ENCODE peak calls at places on chromosomes 6 and 20, in eight cellular contexts. L is ACHN; F is activated CD8-positive, alpha-beta memory T cell treated with anti-CD3 and anti-CD28 coated beads for 48 hours; N is cardiac fibroblast; M is NCI-H510A; X is CD8-positive, alpha-beta T cell; B is endodermal cell; V is stimulated activated CD8-positive, alpha-beta memory T cell treated with anti-CD3 and anti-CD28 coated beads, Interleukin-2, amount 100 ng/mL, for 1 hour. Q is an unnamed sample.

GRCh38 chr6:14706378-14706929 is 539.4 kb upstream of the JARID2 start:
- DNase-seq in L (no peak), F (peak; percentile 54), N (peak; percentile 97), M (no peak), X (no peak), B (no peak), V (no peak), Q (peak; percentile 94)

GRCh38 chr6:158837684-158838625 is 18.8 kb upstream of the EZR start:
- DNase-seq in L (no peak), F (no peak), N (peak; percentile 55), M (no peak), X (no peak), B (peak; percentile 58), V (no peak), Q (peak; percentile 74)

GRCh38 chr6:46440133-46440532 is 51.1 kb downstream of the RCAN2 start:
- DNase-seq in L (no peak), F (no peak), N (no peak), M (no peak), X (no peak), B (no peak), V (no peak), Q (peak; percentile 10)

GRCh38 chr20:23257106-23257761 is 93.4 kb upstream of the NXT1 start:
- DNase-seq in L (no peak), F (no peak), N (no peak), M (no peak), X (no peak), B (no peak), V (no peak), Q (peak; percentile 24)

GRCh38 chr6:158441639-158442308 is 118.1 kb upstream of the TMEM181 start:
- DNase-seq in L (no peak), F (no peak), N (peak; percentile 75), M (no peak), X (no peak), B (no peak), V (no peak), Q (no peak)

GRCh38 chr6:30013296-30013922 is 47.7 kb upstream of the POLR1H start:
- DNase-seq in L (no peak), F (no peak), N (no peak), M (no peak), X (no peak), B (peak; percentile 90), V (no peak), Q (no peak)

GRCh38 chr6:39924283-39924682 is 10.0 kb downstream of the MOCS1 start:
- DNase-seq in L (no peak), F (no peak), N (no peak), M (no peak), X (no peak), B (no peak), V (no peak), Q (no peak)

GRCh38 chr6:28218312-28219248 is 6.5 kb upstream of the ZSCAN9 start:
- DNase-seq in L (peak; percentile 52), F (no peak), N (peak; percentile 70), M (peak; percentile 40), X (no peak), B (peak; percentile 81), V (no peak), Q (peak; percentile 40)

GRCh38 chr20:26243731-26244130 is 547.1 kb upstream of the ZNF337 start:
- DNase-seq in L (no peak), F (no peak), N (no peak), M (no peak), X (no peak), B (no peak), V (no peak), Q (no peak)

Q was measured in amniotic epithelial cell.